ENCODE peak calls at places on chromosomes 7 and 10, in seven cellular contexts. B is mammary epithelial cell, Y is endothelial cell of umbilical vein, S is MM.1S, Q is colonic mucosa, F is neuronal stem cell, X is neural progenitor cell. C is an unnamed sample. For H3K27me3, the result is how much of the 10 kb centered on the place peaks cover.

GRCh38 chr10:14240253-14241189 is 90.2 kb downstream of the FRMD4A start:
- DNase-seq in B (no peak), Y (no peak), S (no peak), Q (no peak), F (peak), X (peak), C (no peak)

GRCh38 chr10:97038688-97039087 is 147.1 kb downstream of the SLIT1 start:
- DNase-seq in B (no peak), Y (no peak), S (no peak), Q (no peak), F (no peak), X (no peak), C (no peak)

GRCh38 chr7:152000191-152000590 is 25.3 kb upstream of the GALNT11 start:
- DNase-seq in B (no peak), Y (no peak), S (no peak), Q (no peak), F (no peak), X (no peak), C (no peak)

GRCh38 chr7:124459101-124460052 is 306.2 kb downstream of the GPR37 start:
- DNase-seq in B (no peak), Y (no peak), S (no peak), Q (no peak), F (no peak), X (no peak), C (peak)

GRCh38 chr7:28224675-28225074 is 44.1 kb upstream of the JAZF1 start:
- DNase-seq in B (no peak), Y (no peak), S (no peak), Q (no peak), F (no peak), X (peak), C (peak)

GRCh38 chr10:130686680-130687300 is 550.6 kb downstream of the GLRX3 start:
- DNase-seq in B (no peak), Y (no peak), S (no peak), Q (no peak), F (peak), X (peak), C (no peak)

GRCh38 chr10:34824870-34825269 is 9.8 kb upstream of the PARD3 start:
- DNase-seq in B (no peak), Y (no peak), S (peak), Q (no peak), F (no peak), X (peak), C (no peak)

GRCh38 chr10:75102830-75103673 is 8.4 kb upstream of the SAMD8 start:
- DNase-seq in B (no peak), Y (no peak), S (no peak), Q (no peak), F (no peak), X (no peak), C (no peak)

GRCh38 chr7:143322646-143323343 is 6.9 kb downstream of the CLCN1 start:
- DNase-seq in B (no peak), Y (peak), S (no peak), Q (no peak), F (no peak), X (no peak), C (peak)

GRCh38 chr7:96484845-96485244 is 162.9 kb upstream of the SLC25A13 start:
- DNase-seq in B (no peak), Y (no peak), S (no peak), Q (no peak), F (no peak), X (no peak), C (no peak)

GRCh38 chr10:16909961-16910794 is 93.0 kb upstream of the RSU1 start:
- DNase-seq in B (no peak), Y (peak), S (no peak), Q (no peak), F (no peak), X (no peak), C (no peak)

GRCh38 chr10:118615888-118616287 is 20.4 kb upstream of the PRLHR start:
- DNase-seq in B (peak), Y (no peak), S (no peak), Q (no peak), F (no peak), X (no peak), C (peak)

GRCh38 chr10:47264797-47265281 is 35.2 kb upstream of the GDF10 start:
- DNase-seq in B (no peak), Y (peak), S (no peak), Q (no peak), F (no peak), X (no peak), C (no peak)

GRCh38 chr7:12771378-12771877 is 84.0 kb downstream of the ARL4A start:
- DNase-seq in B (peak), Y (peak), S (no peak), Q (peak), F (peak), X (peak), C (peak)

GRCh38 chr7:35905555-35905954 is 104.7 kb downstream of the SEPTIN7 start:
- DNase-seq in B (peak), Y (no peak), S (no peak), Q (no peak), F (no peak), X (no peak), C (peak)

GRCh38 chr10:104582966-104583365 is 58.1 kb upstream of the SORCS3 start:
- DNase-seq in B (no peak), Y (no peak), S (no peak), Q (no peak), F (no peak), X (no peak), C (no peak)

GRCh38 chr7:70728873-70729552 is 402.9 kb upstream of the GALNT17 start:
- DNase-seq in B (no peak), Y (no peak), S (no peak), Q (peak), F (peak), X (peak), C (peak)

GRCh38 chr7:41699532-41699931 is 3.4 kb downstream of the INHBA start:
- DNase-seq in B (no peak), Y (peak), S (no peak), Q (no peak), F (no peak), X (peak), C (peak)

GRCh38 chr7:127152423-127152822 is 100.3 kb downstream of the GRM8 start:
- DNase-seq in B (no peak), Y (no peak), S (no peak), Q (no peak), F (no peak), X (no peak), C (no peak)

GRCh38 chr7:76063525-76063924 is 15.6 kb downstream of the MDH2 start:
- DNase-seq in B (peak), Y (no peak), S (no peak), Q (peak), F (no peak), X (no peak), C (no peak)

GRCh38 chr7:117715784-117716445 is 157.3 kb downstream of the CTTNBP2 start:
- DNase-seq in B (peak), Y (peak), S (peak), Q (peak), F (peak), X (peak), C (peak)

GRCh38 chr10:100747826-100748231 is 2.4 kb downstream of the PAX2 start:
- DNase-seq in B (no peak), Y (no peak), S (no peak), Q (no peak), F (no peak), X (peak), C (peak)

GRCh38 chr7:4841007-4841784 is 20.6 kb downstream of the PAPOLB start:
- DNase-seq in B (no peak), Y (no peak), S (no peak), Q (no peak), F (no peak), X (no peak), C (no peak)

GRCh38 chr7:84113906-84114875 is 80.4 kb downstream of the SEMA3A start:
- DNase-seq in B (no peak), Y (peak), S (no peak), Q (no peak), F (no peak), X (no peak), C (no peak)

GRCh38 chr7:26681819-26682418 is 182.5 kb downstream of the SKAP2 start:
- DNase-seq in B (no peak), Y (peak), S (peak), Q (no peak), F (no peak), X (no peak), C (peak)

GRCh38 chr7:48872548-48872947 is 51.8 kb upstream of the CDC14C start:
- DNase-seq in B (no peak), Y (no peak), S (no peak), Q (no peak), F (no peak), X (no peak), C (no peak)

GRCh38 chr10:43380610-43381222 is 9.3 kb downstream of the FXYD4 start:
- DNase-seq in B (no peak), Y (no peak), S (no peak), Q (no peak), F (no peak), X (no peak), C (peak)

GRCh38 chr7:85070967-85071628 is 115.8 kb downstream of the SEMA3D start:
- DNase-seq in B (peak), Y (no peak), S (no peak), Q (no peak), F (no peak), X (no peak), C (peak)

GRCh38 chr7:112204776-112205347 is 1.3 kb downstream of the DOCK4 start:
- DNase-seq in B (peak), Y (peak), S (peak), Q (peak), F (no peak), X (peak), C (peak)

GRCh38 chr7:143003393-143004051 is 23.4 kb downstream of the OR9A2 start:
- DNase-seq in B (peak), Y (peak), S (peak), Q (no peak), F (peak), X (peak), C (peak)

DNA sequence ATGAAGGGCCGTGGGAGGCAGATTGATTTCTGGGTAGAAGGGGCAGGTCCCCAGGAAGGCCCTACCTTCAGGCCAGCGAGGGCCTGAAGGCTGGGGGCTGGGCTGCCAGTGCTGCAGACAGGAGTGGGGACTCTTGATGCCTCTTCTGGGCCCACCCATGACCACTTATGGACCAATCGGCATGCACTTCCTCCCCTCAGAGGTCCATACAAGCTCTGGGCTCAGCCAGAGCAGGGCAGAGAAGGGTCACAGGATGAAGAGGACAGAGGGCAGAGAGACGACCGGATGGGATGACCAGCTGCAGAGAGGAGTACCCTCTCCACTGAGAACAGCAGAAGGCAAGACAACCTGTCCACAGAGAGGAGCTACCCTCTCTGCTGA is 120.1 kb downstream of the DYNC2I1 start:
- DNase-seq in B (no peak), Y (no peak), S (no peak), Q (no peak), F (no peak), X (peak), C (no peak)
- H3K4me3 ChIP-seq in B (no peak), Y (no peak), S (peak), Q (peak), F (peak), X (peak), C (peak)

DNA sequence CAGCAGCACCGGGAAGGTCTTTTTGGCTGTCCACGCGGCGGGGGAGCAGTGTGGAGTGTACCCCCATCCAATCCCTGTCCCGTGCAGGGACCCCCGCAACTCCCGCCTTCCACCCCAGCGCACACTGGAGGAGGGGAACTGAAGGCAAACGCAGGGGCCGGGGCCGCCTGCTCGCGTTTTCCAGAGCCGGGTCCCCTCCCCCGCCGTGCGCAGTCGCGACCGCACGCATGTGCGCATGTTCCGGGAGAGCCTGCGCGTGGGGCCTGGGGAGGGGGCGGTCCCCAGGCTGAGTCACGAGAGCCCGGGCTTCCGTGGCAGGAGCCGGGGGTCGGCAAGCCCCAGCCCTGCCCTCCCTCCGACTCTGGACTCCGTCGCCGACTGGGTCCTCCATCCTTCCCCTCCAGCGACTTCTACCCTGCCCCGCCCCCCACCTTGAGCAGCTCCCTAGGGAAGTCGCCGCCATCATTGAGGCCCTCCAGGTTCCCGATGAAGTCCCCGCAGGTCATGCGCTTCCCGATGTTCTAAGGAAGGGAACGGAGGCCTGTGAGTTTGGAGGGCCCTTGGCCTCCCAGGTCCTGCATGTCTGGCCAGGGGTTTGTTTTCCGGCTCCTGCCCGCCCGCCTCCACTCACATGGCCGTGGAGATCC is 8.0 kb downstream of the PSD start:
- DNase-seq in B (no peak), Y (no peak), S (no peak), Q (no peak), F (no peak), X (peak), C (peak)
- H3K27me3 ChIP-seq in B (under half), Y (under half), S (half or more), Q (under half), F (under half), X (half or more), C (half or more)

GRCh38 chr7:135664046-135664589 is 1.8 kb downstream of the STMP1 start:
- DNase-seq in B (peak), Y (no peak), S (no peak), Q (no peak), F (no peak), X (no peak), C (peak)

GRCh38 chr7:135661311-135662122 is 797 bp upstream of the STMP1 start:
- DNase-seq in B (peak), Y (peak), S (no peak), Q (no peak), F (no peak), X (no peak), C (no peak)

GRCh38 chr7:135659159-135659837 is 3.0 kb upstream of the STMP1 start:
- DNase-seq in B (no peak), Y (peak), S (no peak), Q (no peak), F (no peak), X (no peak), C (no peak)

GRCh38 chr7:135662373-135663114 is at the start of gene STMP1:
- DNase-seq in B (peak), Y (peak), S (peak), Q (peak), F (peak), X (peak), C (peak)

GRCh38 chr7:135662123-135662372 is 266 bp upstream of the STMP1 start:
- DNase-seq in B (no peak), Y (no peak), S (no peak), Q (no peak), F (no peak), X (no peak), C (no peak)
- H3K9ac ChIP-seq in B (peak), Y (peak), S (peak), Q (peak), F (peak), X (no peak), C (peak)

DNA sequence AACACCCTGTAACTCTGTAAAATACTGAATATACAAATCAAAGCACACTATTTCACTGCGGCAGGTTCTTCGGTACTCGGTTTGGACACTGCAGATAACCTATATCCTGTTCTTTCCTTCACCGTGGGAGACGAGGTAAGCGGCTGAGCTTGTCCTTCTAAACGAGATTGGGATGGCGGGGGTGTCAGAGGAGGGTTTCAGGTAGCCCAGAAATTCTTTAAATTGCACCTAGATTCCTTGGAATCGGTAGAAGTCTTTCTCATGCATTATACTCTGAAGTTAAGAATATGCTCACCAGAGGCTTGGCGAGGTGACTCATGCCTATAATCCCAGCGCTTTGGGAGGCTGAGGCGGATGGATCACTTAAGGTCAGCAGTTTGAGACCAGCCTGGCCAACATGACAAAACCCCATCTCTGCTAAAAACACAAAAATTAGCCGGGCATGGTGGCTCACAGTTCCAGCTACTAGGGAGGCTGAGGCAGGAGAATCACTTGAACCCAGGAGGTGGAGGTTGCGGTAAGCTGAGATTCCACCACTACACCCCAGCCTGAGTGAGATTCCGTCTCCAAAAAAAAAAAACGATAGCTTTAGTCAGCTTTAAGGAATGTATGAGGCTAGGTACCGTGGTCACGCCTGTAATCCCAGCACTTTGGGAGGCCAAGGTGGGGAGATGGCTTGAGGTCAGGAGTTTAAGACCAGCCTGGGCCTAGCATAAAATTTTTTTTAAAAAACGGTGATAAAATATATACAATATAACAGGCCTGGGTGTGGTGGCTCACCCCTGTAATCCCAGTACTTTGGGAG is 10.1 kb upstream of the LAT2 start:
- DNase-seq in B (no peak), Y (no peak), S (no peak), Q (no peak), F (no peak), X (no peak), C (no peak)
- H3K4me3 ChIP-seq in B (no peak), Y (no peak), S (no peak), Q (no peak), F (no peak), X (no peak), C (no peak)

C was measured in adipocyte.